ENCODE peak calls at places on chromosomes 4 and X, in six cellular contexts. One of them, this sample, is unnamed.

GRCh38 chr4:46878641-46879040 is 30.4 kb downstream of the COX7B2 start:
- DNase-seq in retinal pigment epithelial cell: no peak
- DNase-seq in WERI-Rb-1: no peak
- DNase-seq in GM10248: no peak
- DNase-seq in brain microvascular endothelial cell: no peak
- DNase-seq in OCI-LY7: no peak
- DNase-seq in this sample: no peak

GRCh38 chrX:154096140-154097002 is 1.1 kb downstream of the MECP2 start:
- DNase-seq in OCI-LY7: no peak
- DNase-seq in WERI-Rb-1: peak; percentile 29
- DNase-seq in retinal pigment epithelial cell: no peak
- DNase-seq in brain microvascular endothelial cell: no peak
- DNase-seq in GM10248: no peak
- DNase-seq in this sample: no peak

GRCh38 chrX:139106111-139106510 is 394.6 kb upstream of the FGF13 start:
- DNase-seq in WERI-Rb-1: no peak
- DNase-seq in GM10248: no peak
- DNase-seq in brain microvascular endothelial cell: no peak
- DNase-seq in OCI-LY7: no peak
- DNase-seq in retinal pigment epithelial cell: peak; percentile 45
- DNase-seq in this sample: no peak

GRCh38 chr4:81850701-81851100 is 379.0 kb upstream of the RASGEF1B start:
- DNase-seq in OCI-LY7: no peak
- DNase-seq in retinal pigment epithelial cell: no peak
- DNase-seq in GM10248: no peak
- DNase-seq in brain microvascular endothelial cell: no peak
- DNase-seq in WERI-Rb-1: no peak
- DNase-seq in this sample: no peak

GRCh38 chrX:153411255-153411987 is at the start of gene ZFP92:
- DNase-seq in WERI-Rb-1: no peak
- DNase-seq in brain microvascular endothelial cell: no peak
- DNase-seq in retinal pigment epithelial cell: no peak
- DNase-seq in GM10248: peak; percentile 80
- DNase-seq in OCI-LY7: no peak
- DNase-seq in this sample: no peak

GRCh38 chr4:181488926-181489325 is 754.3 kb upstream of the TENM3 start:
- DNase-seq in GM10248: no peak
- DNase-seq in OCI-LY7: no peak
- DNase-seq in brain microvascular endothelial cell: no peak
- DNase-seq in WERI-Rb-1: no peak
- DNase-seq in retinal pigment epithelial cell: no peak
- DNase-seq in this sample: no peak

GRCh38 chr4:73668806-73669205 is 48.6 kb upstream of the RASSF6 start:
- DNase-seq in GM10248: no peak
- DNase-seq in WERI-Rb-1: no peak
- DNase-seq in OCI-LY7: no peak
- DNase-seq in retinal pigment epithelial cell: no peak
- DNase-seq in brain microvascular endothelial cell: no peak
- DNase-seq in this sample: no peak

GRCh38 chrX:69988955-69989394 is 60.8 kb downstream of the AWAT2 start:
- DNase-seq in GM10248: no peak
- DNase-seq in retinal pigment epithelial cell: no peak
- DNase-seq in brain microvascular endothelial cell: no peak
- DNase-seq in WERI-Rb-1: peak; percentile 29
- DNase-seq in OCI-LY7: no peak
- DNase-seq in this sample: no peak

GRCh38 chr4:143362392-143363046 is 25.8 kb downstream of the GAB1 start:
- DNase-seq in OCI-LY7: no peak
- DNase-seq in WERI-Rb-1: no peak
- DNase-seq in brain microvascular endothelial cell: no peak
- DNase-seq in GM10248: no peak
- DNase-seq in retinal pigment epithelial cell: no peak
- DNase-seq in this sample: no peak

GRCh38 chr4:19736968-19737756 is 514.5 kb upstream of the SLIT2 start:
- DNase-seq in WERI-Rb-1: no peak
- DNase-seq in OCI-LY7: no peak
- DNase-seq in brain microvascular endothelial cell: no peak
- DNase-seq in retinal pigment epithelial cell: peak; percentile 28
- DNase-seq in GM10248: no peak
- DNase-seq in this sample: no peak

GRCh38 chr4:88441696-88442095 is 15.2 kb upstream of the HERC5 start:
- DNase-seq in OCI-LY7: no peak
- DNase-seq in brain microvascular endothelial cell: no peak
- DNase-seq in retinal pigment epithelial cell: no peak
- DNase-seq in WERI-Rb-1: peak; percentile 49
- DNase-seq in GM10248: no peak
- DNase-seq in this sample: no peak

GRCh38 chr4:79421483-79421882 is 13.5 kb upstream of the GK2 start:
- DNase-seq in brain microvascular endothelial cell: no peak
- DNase-seq in retinal pigment epithelial cell: no peak
- DNase-seq in OCI-LY7: no peak
- DNase-seq in WERI-Rb-1: no peak
- DNase-seq in GM10248: no peak
- DNase-seq in this sample: no peak

GRCh38 chrX:103092942-103093341 is at the start of gene NXF3:
- DNase-seq in retinal pigment epithelial cell: no peak
- DNase-seq in GM10248: no peak
- DNase-seq in WERI-Rb-1: no peak
- DNase-seq in brain microvascular endothelial cell: no peak
- DNase-seq in OCI-LY7: no peak
- DNase-seq in this sample: no peak

GRCh38 chr4:169909897-169910296 is 116.3 kb downstream of the MFAP3L start:
- DNase-seq in retinal pigment epithelial cell: no peak
- DNase-seq in GM10248: no peak
- DNase-seq in brain microvascular endothelial cell: no peak
- DNase-seq in OCI-LY7: no peak
- DNase-seq in WERI-Rb-1: no peak
- DNase-seq in this sample: no peak

GRCh38 chr4:95209942-95210341 is 338.8 kb downstream of the UNC5C start:
- DNase-seq in WERI-Rb-1: no peak
- DNase-seq in OCI-LY7: no peak
- DNase-seq in retinal pigment epithelial cell: no peak
- DNase-seq in brain microvascular endothelial cell: no peak
- DNase-seq in GM10248: no peak
- DNase-seq in this sample: no peak

GRCh38 chr4:95204267-95204835 is 344.4 kb downstream of the UNC5C start:
- DNase-seq in retinal pigment epithelial cell: peak; percentile 43
- DNase-seq in OCI-LY7: no peak
- DNase-seq in brain microvascular endothelial cell: no peak
- DNase-seq in GM10248: no peak
- DNase-seq in WERI-Rb-1: no peak
- DNase-seq in this sample: no peak

GRCh38 chr4:95204873-95205272 is 343.9 kb downstream of the UNC5C start:
- DNase-seq in retinal pigment epithelial cell: no peak
- DNase-seq in brain microvascular endothelial cell: no peak
- DNase-seq in WERI-Rb-1: peak; percentile 43
- DNase-seq in OCI-LY7: peak; percentile 24
- DNase-seq in GM10248: no peak
- DNase-seq in this sample: no peak
- TF ChIP-seq CTCF in retinal pigment epithelial cell: peak; percentile 36
- TF ChIP-seq CTCF in brain microvascular endothelial cell: peak; percentile 75
- TF ChIP-seq CTCF in WERI-Rb-1: peak; percentile 86
- TF ChIP-seq CTCF in OCI-LY7: peak; percentile 65
- TF ChIP-seq CTCF in GM10248: no peak
- TF ChIP-seq CTCF in this sample: peak; percentile 40

GRCh38 chrX:35886135-35886534 is 33.4 kb upstream of the CFAP47 start:
- DNase-seq in retinal pigment epithelial cell: no peak
- DNase-seq in brain microvascular endothelial cell: no peak
- DNase-seq in OCI-LY7: no peak
- DNase-seq in WERI-Rb-1: no peak
- DNase-seq in GM10248: no peak
- DNase-seq in this sample: no peak

GRCh38 chrX:35890699-35891098 is 28.8 kb upstream of the CFAP47 start:
- DNase-seq in WERI-Rb-1: peak; percentile 59
- DNase-seq in GM10248: peak; percentile 14
- DNase-seq in retinal pigment epithelial cell: peak; percentile 24
- DNase-seq in brain microvascular endothelial cell: no peak
- DNase-seq in OCI-LY7: peak; percentile 16
- DNase-seq in this sample: no peak
- TF ChIP-seq CTCF in WERI-Rb-1: peak; percentile 67
- TF ChIP-seq CTCF in GM10248: no peak
- TF ChIP-seq CTCF in retinal pigment epithelial cell: peak; percentile 65
- TF ChIP-seq CTCF in brain microvascular endothelial cell: peak; percentile 29
- TF ChIP-seq CTCF in OCI-LY7: peak; percentile 69
- TF ChIP-seq CTCF in this sample: peak; percentile 51

GRCh38 chr4:15084780-15085179 is 82.5 kb downstream of the CPEB2 start:
- DNase-seq in WERI-Rb-1: no peak
- DNase-seq in OCI-LY7: no peak
- DNase-seq in retinal pigment epithelial cell: no peak
- DNase-seq in brain microvascular endothelial cell: no peak
- DNase-seq in GM10248: no peak
- DNase-seq in this sample: no peak
- TF ChIP-seq CTCF in WERI-Rb-1: no peak
- TF ChIP-seq CTCF in OCI-LY7: no peak
- TF ChIP-seq CTCF in retinal pigment epithelial cell: no peak
- TF ChIP-seq CTCF in brain microvascular endothelial cell: no peak
- TF ChIP-seq CTCF in GM10248: no peak
- TF ChIP-seq CTCF in this sample: no peak

DNA sequence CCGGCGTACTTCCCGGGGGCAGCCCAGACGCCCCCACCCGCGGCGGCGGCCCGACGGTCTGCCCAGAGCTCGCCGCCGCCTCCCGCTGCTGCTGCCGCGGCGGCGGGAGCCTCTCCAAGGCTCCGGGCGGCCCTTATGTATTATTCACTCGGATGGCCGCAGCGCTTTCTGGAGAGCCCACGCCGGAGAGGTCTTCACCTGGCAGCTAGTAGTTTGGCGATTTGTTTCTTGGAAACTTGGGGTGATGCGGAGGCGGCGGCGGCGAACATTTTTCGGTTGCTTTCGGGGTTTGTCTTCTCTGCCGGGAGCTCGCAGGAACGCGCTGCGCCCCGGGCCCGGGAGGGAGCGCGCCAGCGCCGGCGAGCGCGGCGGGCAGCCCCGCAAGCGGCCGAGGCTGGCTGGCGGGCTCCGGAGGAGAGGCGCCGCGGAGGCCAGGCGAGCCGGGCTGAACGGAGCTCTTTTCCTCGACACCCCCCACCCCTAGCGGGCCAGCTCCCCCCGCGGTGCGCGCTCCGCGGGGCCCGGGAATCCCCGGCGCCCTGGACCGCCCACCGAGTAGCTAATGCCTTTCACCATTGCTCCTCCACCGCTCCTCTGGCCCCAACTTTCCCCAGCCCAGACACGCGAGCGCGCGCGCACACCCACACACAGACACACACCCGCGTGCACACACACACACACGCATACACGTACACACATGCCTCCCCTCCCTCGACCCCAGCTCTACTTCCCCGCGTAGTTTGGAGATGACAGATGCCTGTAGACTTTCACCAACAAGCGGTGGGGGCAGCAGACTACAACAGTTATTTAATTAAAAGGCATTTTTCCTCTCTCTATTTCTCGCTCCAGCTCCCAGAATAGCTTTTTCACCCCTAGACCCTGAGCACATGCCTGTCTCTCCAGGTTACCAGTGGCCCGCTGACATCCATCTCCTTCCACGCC is 113.4 kb downstream of the DHX15 start:
- DNase-seq in retinal pigment epithelial cell: no peak
- DNase-seq in WERI-Rb-1: peak; percentile 46
- DNase-seq in OCI-LY7: no peak
- DNase-seq in GM10248: peak; percentile 64
- DNase-seq in brain microvascular endothelial cell: peak; percentile 45
- DNase-seq in this sample: peak; percentile 19
- TF ChIP-seq CTCF in retinal pigment epithelial cell: peak; percentile 24
- TF ChIP-seq CTCF in WERI-Rb-1: no peak
- TF ChIP-seq CTCF in OCI-LY7: no peak
- TF ChIP-seq CTCF in GM10248: no peak
- TF ChIP-seq CTCF in brain microvascular endothelial cell: peak; percentile 46
- TF ChIP-seq CTCF in this sample: no peak

DNA sequence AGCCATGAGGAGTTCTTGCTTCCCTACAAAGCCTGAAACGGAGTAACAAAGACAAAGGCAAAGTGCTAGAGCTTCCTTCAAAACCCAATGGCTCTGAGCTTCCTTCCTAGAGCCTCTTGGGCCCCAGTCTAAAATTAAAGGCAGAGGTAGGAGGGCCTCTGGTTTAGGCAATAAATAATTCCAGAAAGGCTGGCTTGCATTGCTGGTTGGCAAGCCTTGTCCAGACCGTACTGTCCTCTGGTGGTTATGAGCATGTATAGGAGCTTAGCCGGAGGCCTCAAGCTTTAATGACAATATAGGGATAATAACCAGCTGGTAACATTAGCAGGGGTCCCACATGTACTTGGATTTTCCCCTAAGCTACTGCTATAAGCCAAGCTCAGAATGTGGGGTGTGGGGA is 237.3 kb downstream of the AR start:
- DNase-seq in OCI-LY7: no peak
- DNase-seq in brain microvascular endothelial cell: no peak
- DNase-seq in GM10248: no peak
- DNase-seq in retinal pigment epithelial cell: no peak
- DNase-seq in WERI-Rb-1: no peak
- DNase-seq in this sample: no peak
- TF ChIP-seq CTCF in OCI-LY7: no peak
- TF ChIP-seq CTCF in brain microvascular endothelial cell: peak; percentile 56
- TF ChIP-seq CTCF in GM10248: no peak
- TF ChIP-seq CTCF in retinal pigment epithelial cell: no peak
- TF ChIP-seq CTCF in WERI-Rb-1: no peak
- TF ChIP-seq CTCF in this sample: no peak

GRCh38 chrX:97016106-97016505 is 132.4 kb downstream of the RPA4 start:
- DNase-seq in GM10248: no peak
- DNase-seq in retinal pigment epithelial cell: no peak
- DNase-seq in WERI-Rb-1: no peak
- DNase-seq in brain microvascular endothelial cell: no peak
- DNase-seq in OCI-LY7: no peak
- DNase-seq in this sample: no peak
- TF ChIP-seq CTCF in GM10248: no peak
- TF ChIP-seq CTCF in retinal pigment epithelial cell: no peak
- TF ChIP-seq CTCF in WERI-Rb-1: no peak
- TF ChIP-seq CTCF in brain microvascular endothelial cell: no peak
- TF ChIP-seq CTCF in OCI-LY7: no peak
- TF ChIP-seq CTCF in this sample: no peak

GRCh38 chr4:119233750-119234149 is 21.2 kb downstream of the USP53 start:
- DNase-seq in retinal pigment epithelial cell: no peak
- DNase-seq in brain microvascular endothelial cell: no peak
- DNase-seq in GM10248: peak; percentile 9
- DNase-seq in WERI-Rb-1: no peak
- DNase-seq in OCI-LY7: peak; percentile 38
- DNase-seq in this sample: no peak
- TF ChIP-seq CTCF in retinal pigment epithelial cell: no peak
- TF ChIP-seq CTCF in brain microvascular endothelial cell: no peak
- TF ChIP-seq CTCF in GM10248: no peak
- TF ChIP-seq CTCF in WERI-Rb-1: no peak
- TF ChIP-seq CTCF in OCI-LY7: no peak
- TF ChIP-seq CTCF in this sample: no peak